ENCODE peak calls at places on chromosome 15, in four cellular contexts. H is uterus, A is pancreas, F is neuronal stem cell. K is an unnamed sample.

GRCh38 chr15:41928100-41928499 is 34.2 kb upstream of the SPTBN5 start:
- DNase-seq in A (no peak), F (no peak), H (no peak), K (no peak)

GRCh38 chr15:58551084-58551763 is 119.4 kb downstream of the LIPC start:
- DNase-seq in F (no peak), H (no peak), A (no peak), K (no peak)

GRCh38 chr15:29774900-29775299 is 47.4 kb downstream of the TJP1 start:
- DNase-seq in H (no peak), F (no peak), A (no peak), K (no peak)

GRCh38 chr15:50813865-50814264 is 48.4 kb upstream of the SPPL2A start:
- DNase-seq in H (no peak), F (no peak), A (no peak), K (no peak)

GRCh38 chr15:28027714-28028076 is 71.4 kb downstream of the OCA2 start:
- DNase-seq in H (no peak), F (no peak), A (no peak), K (no peak)

GRCh38 chr15:69489101-69489571 is 36.5 kb downstream of the RPLP1 start:
- DNase-seq in F (no peak), H (no peak), A (no peak), K (no peak)

GRCh38 chr15:77696006-77696631 is 63.4 kb upstream of the LINGO1 start:
- DNase-seq in F (no peak), H (no peak), A (no peak), K (no peak)

GRCh38 chr15:62444104-62445027 is 279.3 kb upstream of the C2CD4B start:
- DNase-seq in F (no peak), A (no peak), H (no peak), K (no peak)

GRCh38 chr15:49656734-49657133 is 35.9 kb downstream of the DTWD1 start:
- DNase-seq in A (no peak), H (no peak), F (no peak), K (no peak)

GRCh38 chr15:67183443-67184169 is 70.9 kb downstream of the AAGAB start:
- DNase-seq in A (no peak), F (no peak), H (peak; percentile 51), K (peak; percentile 22)

GRCh38 chr15:77546050-77546501 is 86.6 kb downstream of the LINGO1 start:
- DNase-seq in H (no peak), A (no peak), F (no peak), K (no peak)

GRCh38 chr15:56891852-56892251 is 26.6 kb upstream of the TCF12 start:
- DNase-seq in H (no peak), A (no peak), F (no peak), K (peak; percentile 19)

GRCh38 chr15:38069506-38069905 is 135.1 kb downstream of the TMCO5A start:
- DNase-seq in F (no peak), H (peak; percentile 17), A (no peak), K (no peak)

GRCh38 chr15:88645171-88646087 is 6.6 kb downstream of the ISG20 start:
- DNase-seq in H (no peak), A (no peak), F (no peak), K (no peak)

GRCh38 chr15:57376695-57377477 is 581 bp downstream of the CGNL1 start:
- DNase-seq in A (peak; percentile 52), F (peak; percentile 31), H (peak; percentile 57), K (peak; percentile 82)

GRCh38 chr15:100114526-100114925 is 227.2 kb downstream of the ADAMTS17 start:
- DNase-seq in A (no peak), H (no peak), F (peak; percentile 37), K (peak; percentile 56)

GRCh38 chr15:64903331-64903950 is 8.3 kb upstream of the ANKDD1A start:
- DNase-seq in H (no peak), F (no peak), A (no peak), K (no peak)

GRCh38 chr15:29888651-29889050 is 66.4 kb upstream of the TJP1 start:
- DNase-seq in H (no peak), F (no peak), A (no peak), K (peak; percentile 38)

GRCh38 chr15:101266034-101266433 is 11.3 kb downstream of the SELENOS start:
- DNase-seq in F (no peak), H (no peak), A (no peak), K (no peak)

GRCh38 chr15:62972814-62973213 is 69.7 kb upstream of the TPM1 start:
- DNase-seq in A (no peak), H (no peak), F (no peak), K (no peak)

GRCh38 chr15:87269566-87269965 is 987.0 kb downstream of the NTRK3 start:
- DNase-seq in F (no peak), A (no peak), H (no peak), K (no peak)

GRCh38 chr15:96207377-96208006 is 123.0 kb upstream of the NR2F2 start:
- DNase-seq in A (no peak), H (no peak), F (no peak), K (no peak)

GRCh38 chr15:72131922-72132321 is 13.7 kb downstream of the SENP8 start:
- DNase-seq in A (no peak), H (no peak), F (no peak), K (no peak)

GRCh38 chr15:78154955-78155354 is 5.8 kb downstream of the IDH3A start:
- DNase-seq in A (no peak), F (no peak), H (no peak), K (no peak)

GRCh38 chr15:62603757-62604156 is 438.7 kb upstream of the C2CD4B start:
- DNase-seq in F (no peak), A (no peak), H (no peak), K (no peak)

GRCh38 chr15:84878504-84878903 is 6.0 kb upstream of the SLC28A1 start:
- DNase-seq in F (peak; percentile 47), H (peak; percentile 68), A (peak; percentile 59), K (peak; percentile 83)

GRCh38 chr15:67968564-67969440 is 85.3 kb upstream of the PIAS1 start:
- DNase-seq in H (peak; percentile 40), A (no peak), F (peak; percentile 23), K (peak; percentile 33)

GRCh38 chr15:68279218-68279533 is 1.6 kb downstream of the FEM1B start:
- DNase-seq in A (no peak), F (no peak), H (no peak), K (no peak)

GRCh38 chr15:61834076-61834697 is 226.1 kb downstream of the VPS13C start:
- DNase-seq in A (peak; percentile 80), H (peak; percentile 89), F (peak; percentile 77), K (peak; percentile 79)

GRCh38 chr15:90836296-90836871 is 32.0 kb upstream of the FURIN start:
- DNase-seq in F (no peak), A (no peak), H (no peak), K (peak; percentile 48)

GRCh38 chr15:100968043-100968966 is 49.1 kb downstream of the LRRK1 start:
- DNase-seq in A (no peak), F (no peak), H (no peak), K (no peak)

GRCh38 chr15:77617507-77618285 is 15.0 kb downstream of the LINGO1 start:
- DNase-seq in A (no peak), F (no peak), H (no peak), K (peak; percentile 85)

DNA sequence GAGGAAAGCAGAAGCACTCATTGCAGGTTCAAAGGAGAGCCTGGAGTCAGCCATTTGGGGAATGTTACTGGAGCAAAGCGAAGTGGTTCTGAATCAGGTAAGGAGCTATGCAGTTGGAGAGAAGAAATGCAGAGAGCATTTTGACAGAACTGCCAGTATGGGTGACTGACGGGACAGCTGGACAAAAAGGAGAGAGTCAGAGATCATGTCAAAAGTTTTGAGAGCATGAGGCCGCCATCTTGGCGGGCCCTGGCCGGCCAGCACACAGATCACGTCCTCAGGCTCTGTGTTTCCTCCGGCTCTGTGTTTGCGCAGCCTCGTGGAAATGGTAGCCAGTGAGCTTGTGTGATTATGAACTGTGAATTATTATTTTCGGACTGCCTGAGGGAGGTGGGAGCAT is 29.8 kb upstream of the UBE3A start:
- DNase-seq in H (no peak), F (no peak), A (no peak), K (no peak)
- H3K4me3 ChIP-seq in H (no peak overlapping the region), F (no peak overlapping the region), A (no peak overlapping the region), K (no peak overlapping the region)

GRCh38 chr15:23503546-23503945 is 56.5 kb upstream of the GOLGA6L2 start:
- DNase-seq in H (no peak), F (no peak), A (no peak), K (no peak)
- H3K36me3 ChIP-seq in H (no peaks in the 10 kb centered on the region), F (no peaks in the 10 kb centered on the region), A (no peaks in the 10 kb centered on the region), K (no peaks in the 10 kb centered on the region)

DNA sequence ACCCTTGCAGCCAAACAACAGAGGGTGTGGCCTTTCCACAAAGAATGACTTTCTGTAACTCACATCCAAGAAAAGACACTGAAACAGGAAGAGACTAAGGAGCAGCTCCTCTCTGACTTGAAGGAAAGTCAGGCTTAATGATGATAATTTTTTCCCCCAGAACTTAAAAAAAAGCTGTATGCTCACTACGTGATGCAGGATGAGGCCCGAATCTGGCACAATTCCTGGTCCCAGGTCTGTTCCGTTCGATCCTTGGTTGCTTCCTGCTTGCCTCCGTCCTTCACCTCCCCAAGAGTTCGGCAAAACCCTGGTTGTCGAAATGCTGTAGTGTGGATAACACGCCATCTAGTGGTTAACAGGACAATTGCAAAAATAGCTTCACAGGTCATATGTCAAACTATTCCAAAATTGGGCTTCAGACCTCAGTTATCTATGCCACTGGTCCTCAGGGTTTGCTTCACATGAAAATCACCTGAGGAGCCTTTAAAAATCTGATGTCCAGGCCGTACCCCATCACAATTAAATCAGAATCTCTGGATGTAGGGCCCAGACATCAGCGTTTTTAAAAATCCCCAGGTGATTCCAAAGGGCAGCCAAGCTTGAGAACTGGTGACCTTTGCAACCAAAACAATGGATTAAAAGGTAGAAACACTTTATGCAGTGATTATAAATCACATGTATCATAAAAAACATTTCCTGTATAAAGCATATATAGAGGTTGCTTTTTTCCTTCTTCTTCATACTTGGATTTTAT is 28.1 kb upstream of the SYNM start:
- DNase-seq in H (peak; percentile 59), F (peak; percentile 69), A (peak; percentile 64), K (peak; percentile 75)
- H3K4me3 ChIP-seq in H (peak overlapping the region; percentile 26), F (peak overlapping the region; percentile 29), A (peak overlapping the region; percentile 34), K (no peak overlapping the region)

GRCh38 chr15:52214553-52214952 is 23.4 kb upstream of the GNB5 start:
- DNase-seq in H (no peak), A (no peak), F (no peak), K (no peak)
- H3K36me3 ChIP-seq in H (no peaks in the 10 kb centered on the region), A (peaks cover 86% of the 10 kb centered on the region), F (peaks cover 31% of the 10 kb centered on the region), K (peaks cover 23% of the 10 kb centered on the region)

GRCh38 chr15:76340198-76340801 is 3.7 kb downstream of the ISL2 start:
- DNase-seq in F (peak; percentile 71), H (no peak), A (peak; percentile 33), K (peak; percentile 75)
- H3K4me3 ChIP-seq in F (peak overlapping the region; percentile 19), H (peak overlapping the region; percentile 19), A (peak overlapping the region; percentile 45), K (peak overlapping the region; percentile 29)

DNA sequence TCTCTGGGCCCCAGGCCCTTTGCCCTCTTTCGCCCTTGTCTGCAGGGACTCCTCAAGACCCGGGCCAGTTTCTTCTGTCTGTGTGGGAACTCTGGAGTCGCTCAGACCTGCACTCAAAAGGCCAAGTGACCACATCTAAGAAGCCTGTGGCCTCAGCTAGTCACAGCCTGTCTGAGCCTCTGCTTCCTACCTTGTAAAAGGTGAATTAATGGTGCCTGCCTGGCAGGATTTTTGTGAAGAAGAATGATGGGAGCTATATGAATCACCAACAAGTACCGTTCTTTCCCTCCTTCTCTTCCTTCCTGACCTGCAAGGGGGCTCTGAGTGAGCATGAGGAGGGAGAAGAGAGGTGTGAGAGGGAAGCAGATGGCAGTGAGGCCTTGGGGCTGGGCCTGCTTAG is 7.5 kb downstream of the PLIN1 start:
- DNase-seq in A (no peak), H (no peak), F (no peak), K (no peak)
- H3K36me3 ChIP-seq in A (no peaks in the 10 kb centered on the region), H (no peaks in the 10 kb centered on the region), F (no peaks in the 10 kb centered on the region), K (no peaks in the 10 kb centered on the region)

K was measured in H7.